ENCODE peak calls at places on chromosomes 6 and 20, in four cellular contexts. K, J, Z and E are unnamed samples.

GRCh38 chr6:79544939-79545450 is 7.8 kb upstream of the LCA5 start:
- DNase-seq in K (peak; percentile 75), Z (peak; percentile 89), J (no peak), E (peak; percentile 98)

GRCh38 chr20:44495802-44496481 is 20.3 kb downstream of the TTPAL start:
- DNase-seq in J (no peak), Z (peak; percentile 99), K (no peak), E (peak; percentile 68)

GRCh38 chr6:27303613-27304272 is 8.3 kb downstream of the POM121L2 start:
- DNase-seq in J (no peak), K (no peak), Z (no peak), E (no peak)

GRCh38 chr20:48397689-48398005 is 430.2 kb downstream of the PREX1 start:
- DNase-seq in Z (no peak), K (peak; percentile 55), J (no peak), E (no peak)

GRCh38 chr20:39049684-39050554 is 87.8 kb downstream of the DHX35 start:
- DNase-seq in Z (no peak), K (peak; percentile 84), J (peak; percentile 73), E (no peak)

GRCh38 chr6:152356659-152357058 is 280.5 kb downstream of the SYNE1 start:
- DNase-seq in K (no peak), J (no peak), Z (peak; percentile 37), E (peak; percentile 33)

GRCh38 chr6:119339941-119340456 is 9.6 kb downstream of the MAN1A1 start:
- DNase-seq in J (no peak), K (no peak), Z (no peak), E (no peak)

GRCh38 chr20:6061544-6061943 is 7.7 kb upstream of the LRRN4 start:
- DNase-seq in J (no peak), Z (no peak), K (no peak), E (no peak)

GRCh38 chr6:146289816-146290588 is 253.6 kb upstream of the RAB32 start:
- DNase-seq in J (no peak), K (no peak), Z (peak; percentile 66), E (peak; percentile 70)

GRCh38 chr20:62042025-62042820 is 23.5 kb downstream of the TAF4 start:
- DNase-seq in K (peak; percentile 30), Z (no peak), J (no peak), E (no peak)

GRCh38 chr6:46677314-46677654 is 10.4 kb upstream of the TDRD6 start:
- DNase-seq in J (no peak), Z (no peak), K (no peak), E (no peak)

GRCh38 chr20:63280929-63281545 is 8.4 kb downstream of the ARFGAP1 start:
- DNase-seq in J (no peak), K (no peak), Z (no peak), E (no peak)

GRCh38 chr20:63091901-63092659 is 85.3 kb upstream of the BHLHE23 start:
- DNase-seq in Z (no peak), K (peak; percentile 15), J (no peak), E (no peak)

GRCh38 chr6:24529985-24530384 is 35.2 kb downstream of the ALDH5A1 start:
- DNase-seq in K (no peak), Z (no peak), J (no peak), E (no peak)

GRCh38 chr20:10113746-10114145 is 79.0 kb downstream of the ANKEF1 start:
- DNase-seq in K (no peak), Z (no peak), J (no peak), E (no peak)

GRCh38 chr6:85892346-85892745 is 249.7 kb upstream of the SYNCRIP start:
- DNase-seq in Z (no peak), K (no peak), J (no peak), E (no peak)

GRCh38 chr6:161162722-161163121 is 111.1 kb downstream of the AGPAT4 start:
- DNase-seq in J (no peak), Z (no peak), K (no peak), E (no peak)

GRCh38 chr6:105681061-105681460 is 278.2 kb upstream of the PREP start:
- DNase-seq in K (no peak), J (no peak), Z (no peak), E (no peak)

GRCh38 chr20:24475356-24475755 is 5.9 kb downstream of the SYNDIG1 start:
- DNase-seq in Z (no peak), J (no peak), K (no peak), E (no peak)

GRCh38 chr6:154757352-154758095 is 24.3 kb downstream of the SCAF8 start:
- DNase-seq in K (no peak), J (no peak), Z (no peak), E (no peak)

GRCh38 chr6:399785-400517 is 8.4 kb downstream of the IRF4 start:
- DNase-seq in K (no peak), Z (no peak), J (no peak), E (no peak)

GRCh38 chr6:34148864-34149810 is 3.2 kb upstream of the GRM4 start:
- DNase-seq in J (no peak), Z (no peak), K (peak; percentile 13), E (no peak)

GRCh38 chr6:42404494-42404893 is 47.2 kb downstream of the TRERF1 start:
- DNase-seq in Z (no peak), J (no peak), K (no peak), E (no peak)

GRCh38 chr6:109772961-109773431 is 81.9 kb downstream of the FIG4 start:
- DNase-seq in K (no peak), Z (no peak), J (no peak), E (no peak)

GRCh38 chr6:88870728-88871330 is 92.6 kb downstream of the RNGTT start:
- DNase-seq in Z (no peak), J (no peak), K (no peak), E (peak; percentile 59)

GRCh38 chr20:51768759-51769517 is 748 bp upstream of the ATP9A start:
- DNase-seq in K (peak; percentile 53), J (no peak), Z (no peak), E (no peak)

GRCh38 chr20:53647286-53647821 is 53.7 kb upstream of the ZNF217 start:
- DNase-seq in J (no peak), Z (no peak), K (no peak), E (no peak)

GRCh38 chr6:148934956-148935355 is 188.1 kb downstream of the UST start:
- DNase-seq in Z (no peak), K (no peak), J (no peak), E (no peak)

GRCh38 chr6:41273699-41274098 is 12.8 kb downstream of the TREM1 start:
- DNase-seq in Z (no peak), K (no peak), J (no peak), E (no peak)

GRCh38 chr6:43665376-43665775 is 20.5 kb downstream of the RSPH9 start:
- DNase-seq in K (no peak), J (no peak), Z (no peak), E (no peak)

GRCh38 chr6:152605901-152606390 is 31.2 kb downstream of the SYNE1 start:
- DNase-seq in Z (no peak), J (no peak), K (no peak), E (peak; percentile 19)

GRCh38 chr6:162294030-162294429 is 433.5 kb downstream of the PRKN start:
- DNase-seq in K (no peak), Z (no peak), J (no peak), E (no peak)